ENCODE peak calls at places on chromosome 22, in five cellular contexts. One of them, this sample, is unnamed.

GRCh38 chr22:46941958-46942815 is 179.7 kb downstream of the TBC1D22A start:
- DNase-seq in cardiac fibroblast: no peak
- DNase-seq in GM23248: no peak
- DNase-seq in HCEC 1CT: no peak
- DNase-seq in nucleus accumbens: no peak
- DNase-seq in this sample: no peak

GRCh38 chr22:50523458-50523805 is 2.0 kb downstream of the SCO2 start:
- DNase-seq in nucleus accumbens: no peak
- DNase-seq in HCEC 1CT: no peak
- DNase-seq in GM23248: no peak
- DNase-seq in cardiac fibroblast: no peak
- DNase-seq in this sample: no peak

GRCh38 chr22:36901411-36902142 is 11.9 kb upstream of the CSF2RB start:
- DNase-seq in nucleus accumbens: no peak
- DNase-seq in cardiac fibroblast: no peak
- DNase-seq in HCEC 1CT: no peak
- DNase-seq in GM23248: no peak
- DNase-seq in this sample: no peak

GRCh38 chr22:39738746-39739145 is 154.8 kb downstream of the ENTHD1 start:
- DNase-seq in HCEC 1CT: peak
- DNase-seq in GM23248: peak
- DNase-seq in cardiac fibroblast: peak
- DNase-seq in nucleus accumbens: no peak
- DNase-seq in this sample: no peak

GRCh38 chr22:37174964-37175363 is 13.1 kb downstream of the C1QTNF6 start:
- DNase-seq in cardiac fibroblast: no peak
- DNase-seq in GM23248: no peak
- DNase-seq in HCEC 1CT: no peak
- DNase-seq in nucleus accumbens: no peak
- DNase-seq in this sample: no peak

GRCh38 chr22:43222281-43222680 is 35.3 kb upstream of the TTLL12 start:
- DNase-seq in nucleus accumbens: no peak
- DNase-seq in GM23248: no peak
- DNase-seq in HCEC 1CT: no peak
- DNase-seq in cardiac fibroblast: no peak
- DNase-seq in this sample: no peak

GRCh38 chr22:30080805-30081204 is 541 bp downstream of the HORMAD2 start:
- DNase-seq in GM23248: no peak
- DNase-seq in cardiac fibroblast: no peak
- DNase-seq in HCEC 1CT: no peak
- DNase-seq in nucleus accumbens: no peak
- DNase-seq in this sample: no peak

GRCh38 chr22:21762712-21763581 is 27.4 kb upstream of the YPEL1 start:
- DNase-seq in cardiac fibroblast: no peak
- DNase-seq in HCEC 1CT: no peak
- DNase-seq in nucleus accumbens: no peak
- DNase-seq in GM23248: no peak
- DNase-seq in this sample: no peak

GRCh38 chr22:35352214-35353111 is 28.4 kb upstream of the HMOX1 start:
- DNase-seq in nucleus accumbens: peak
- DNase-seq in cardiac fibroblast: no peak
- DNase-seq in HCEC 1CT: no peak
- DNase-seq in GM23248: peak
- DNase-seq in this sample: peak

GRCh38 chr22:24429411-24430365 is 2.3 kb downstream of the ADORA2A start:
- DNase-seq in cardiac fibroblast: peak
- DNase-seq in GM23248: peak
- DNase-seq in nucleus accumbens: no peak
- DNase-seq in HCEC 1CT: no peak
- DNase-seq in this sample: no peak

GRCh38 chr22:30541979-30542810 is 4.3 kb downstream of the SEC14L6 start:
- DNase-seq in nucleus accumbens: no peak
- DNase-seq in cardiac fibroblast: no peak
- DNase-seq in HCEC 1CT: no peak
- DNase-seq in GM23248: peak
- DNase-seq in this sample: no peak

GRCh38 chr22:27107824-27108223 is 450.4 kb downstream of the MIAT start:
- DNase-seq in HCEC 1CT: peak
- DNase-seq in cardiac fibroblast: peak
- DNase-seq in GM23248: peak
- DNase-seq in nucleus accumbens: no peak
- DNase-seq in this sample: no peak

This sample was measured in stimulated activated effector memory CD8-positive, alpha-beta T cell treated with anti-CD3 and anti-CD28 coated beads, Interleukin-12 subunit alpha, Interleukin-12 subunit beta, amount 100 ng/mL, for 72 hours.